ENCODE peak calls at places on chromosomes 12 and 14, in six cellular contexts. One of them, this sample, is unnamed.

GRCh38 chr14:30243805-30244204 is 315.2 kb upstream of the G2E3 start:
- DNase-seq in CD4-positive, alpha-beta T cell: no peak
- DNase-seq in tibial nerve: no peak
- DNase-seq in testis: no peak
- DNase-seq in prostate gland: no peak
- DNase-seq in AG04450: peak; percentile 20
- DNase-seq in this sample: peak; percentile 47

GRCh38 chr14:19800282-19801117 is 3.1 kb upstream of the OR4N2 start:
- DNase-seq in AG04450: no peak
- DNase-seq in tibial nerve: no peak
- DNase-seq in CD4-positive, alpha-beta T cell: no peak
- DNase-seq in testis: no peak
- DNase-seq in prostate gland: no peak
- DNase-seq in this sample: no peak

GRCh38 chr14:105010106-105010505 is 10.8 kb downstream of the CDCA4 start:
- DNase-seq in CD4-positive, alpha-beta T cell: no peak
- DNase-seq in tibial nerve: no peak
- DNase-seq in prostate gland: no peak
- DNase-seq in AG04450: no peak
- DNase-seq in testis: no peak
- DNase-seq in this sample: no peak

GRCh38 chr12:93879476-93880376 is 202.6 kb downstream of the CRADD start:
- DNase-seq in testis: no peak
- DNase-seq in prostate gland: no peak
- DNase-seq in CD4-positive, alpha-beta T cell: no peak
- DNase-seq in AG04450: peak; percentile 68
- DNase-seq in tibial nerve: no peak
- DNase-seq in this sample: peak; percentile 97

GRCh38 chr12:26276709-26277108 is 81.3 kb downstream of the SSPN start:
- DNase-seq in AG04450: no peak
- DNase-seq in testis: no peak
- DNase-seq in CD4-positive, alpha-beta T cell: no peak
- DNase-seq in tibial nerve: no peak
- DNase-seq in prostate gland: no peak
- DNase-seq in this sample: peak; percentile 42

GRCh38 chr12:62434504-62435336 is 31.9 kb upstream of the MON2 start:
- DNase-seq in AG04450: no peak
- DNase-seq in CD4-positive, alpha-beta T cell: no peak
- DNase-seq in tibial nerve: no peak
- DNase-seq in prostate gland: peak; percentile 40
- DNase-seq in testis: peak; percentile 16
- DNase-seq in this sample: no peak

GRCh38 chr14:103393687-103394626 is 8.7 kb downstream of the MARK3 start:
- DNase-seq in testis: peak; percentile 56
- DNase-seq in AG04450: no peak
- DNase-seq in prostate gland: no peak
- DNase-seq in tibial nerve: no peak
- DNase-seq in CD4-positive, alpha-beta T cell: no peak
- DNase-seq in this sample: peak; percentile 42

GRCh38 chr14:86543531-86543930 is 1013.6 kb downstream of the FLRT2 start:
- DNase-seq in CD4-positive, alpha-beta T cell: no peak
- DNase-seq in AG04450: no peak
- DNase-seq in prostate gland: no peak
- DNase-seq in testis: no peak
- DNase-seq in tibial nerve: no peak
- DNase-seq in this sample: no peak

GRCh38 chr12:52209321-52209720 is 17.5 kb upstream of the KRT80 start:
- DNase-seq in prostate gland: no peak
- DNase-seq in testis: no peak
- DNase-seq in tibial nerve: peak; percentile 1
- DNase-seq in AG04450: no peak
- DNase-seq in CD4-positive, alpha-beta T cell: no peak
- DNase-seq in this sample: no peak

GRCh38 chr14:69592923-69593677 is 18.3 kb upstream of the SUSD6 start:
- DNase-seq in AG04450: peak; percentile 70
- DNase-seq in testis: peak; percentile 54
- DNase-seq in tibial nerve: peak; percentile 46
- DNase-seq in CD4-positive, alpha-beta T cell: no peak
- DNase-seq in prostate gland: no peak
- DNase-seq in this sample: peak; percentile 57

GRCh38 chr14:90050271-90050670 is 11.5 kb upstream of the KCNK13 start:
- DNase-seq in testis: no peak
- DNase-seq in tibial nerve: no peak
- DNase-seq in AG04450: no peak
- DNase-seq in prostate gland: no peak
- DNase-seq in CD4-positive, alpha-beta T cell: no peak
- DNase-seq in this sample: no peak

GRCh38 chr12:98737327-98737722 is 92.2 kb downstream of the APAF1 start:
- DNase-seq in AG04450: no peak
- DNase-seq in prostate gland: no peak
- DNase-seq in tibial nerve: no peak
- DNase-seq in testis: no peak
- DNase-seq in CD4-positive, alpha-beta T cell: no peak
- DNase-seq in this sample: no peak

GRCh38 chr14:62696261-62696968 is 348.8 kb downstream of the KCNH5 start:
- DNase-seq in AG04450: no peak
- DNase-seq in testis: no peak
- DNase-seq in prostate gland: no peak
- DNase-seq in CD4-positive, alpha-beta T cell: no peak
- DNase-seq in tibial nerve: no peak
- DNase-seq in this sample: no peak

GRCh38 chr14:62691613-62692489 is 353.4 kb downstream of the KCNH5 start:
- DNase-seq in CD4-positive, alpha-beta T cell: no peak
- DNase-seq in testis: no peak
- DNase-seq in AG04450: peak; percentile 88
- DNase-seq in prostate gland: peak; percentile 86
- DNase-seq in tibial nerve: no peak
- DNase-seq in this sample: peak; percentile 98

GRCh38 chr14:62694075-62694474 is 351.2 kb downstream of the KCNH5 start:
- DNase-seq in prostate gland: no peak
- DNase-seq in testis: no peak
- DNase-seq in CD4-positive, alpha-beta T cell: no peak
- DNase-seq in AG04450: peak; percentile 97
- DNase-seq in tibial nerve: no peak
- DNase-seq in this sample: peak; percentile 99

GRCh38 chr14:62692490-62693106 is 352.7 kb downstream of the KCNH5 start:
- DNase-seq in CD4-positive, alpha-beta T cell: no peak
- DNase-seq in tibial nerve: no peak
- DNase-seq in testis: no peak
- DNase-seq in prostate gland: no peak
- DNase-seq in AG04450: no peak
- DNase-seq in this sample: peak; percentile 68

DNA sequence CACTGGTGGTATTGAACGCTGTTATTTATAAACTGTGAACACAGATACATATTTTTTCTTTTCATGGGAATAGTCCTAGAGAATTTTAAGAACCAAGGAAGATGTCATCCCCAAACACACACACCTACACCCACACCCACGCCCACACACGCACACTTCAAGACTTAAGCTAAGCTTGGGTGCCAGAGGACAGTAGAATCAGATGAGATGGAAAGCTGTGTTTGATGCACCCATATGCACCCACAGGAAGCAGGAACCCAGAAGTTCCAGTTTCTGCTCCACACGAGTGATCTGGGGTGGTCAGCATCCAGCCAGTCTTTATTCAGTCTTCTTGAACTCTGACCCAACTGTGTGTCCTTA is 348.3 kb downstream of the KCNH5 start:
- DNase-seq in testis: no peak
- DNase-seq in tibial nerve: no peak
- DNase-seq in prostate gland: no peak
- DNase-seq in CD4-positive, alpha-beta T cell: no peak
- DNase-seq in AG04450: no peak
- DNase-seq in this sample: no peak
- H3K27ac ChIP-seq in testis: no peak overlapping the region
- H3K27ac ChIP-seq in tibial nerve: no peak overlapping the region
- H3K27ac ChIP-seq in prostate gland: no peak overlapping the region
- H3K27ac ChIP-seq in CD4-positive, alpha-beta T cell: no peak overlapping the region
- H3K27ac ChIP-seq in AG04450: no peak overlapping the region
- H3K27ac ChIP-seq in this sample: no peak overlapping the region

GRCh38 chr14:50830932-50831703 is at the start of gene NIN:
- DNase-seq in CD4-positive, alpha-beta T cell: peak; percentile 76
- DNase-seq in testis: peak; percentile 59
- DNase-seq in prostate gland: peak; percentile 60
- DNase-seq in AG04450: no peak
- DNase-seq in tibial nerve: peak; percentile 54
- DNase-seq in this sample: peak; percentile 58

GRCh38 chr14:50830044-50830931 is 674 bp downstream of the NIN start:
- DNase-seq in tibial nerve: no peak
- DNase-seq in AG04450: no peak
- DNase-seq in prostate gland: peak; percentile 29
- DNase-seq in CD4-positive, alpha-beta T cell: peak; percentile 65
- DNase-seq in testis: peak; percentile 34
- DNase-seq in this sample: peak; percentile 34

GRCh38 chr14:50829472-50830043 is 1.4 kb downstream of the NIN start:
- DNase-seq in tibial nerve: no peak
- DNase-seq in AG04450: no peak
- DNase-seq in prostate gland: no peak
- DNase-seq in CD4-positive, alpha-beta T cell: no peak
- DNase-seq in testis: no peak
- DNase-seq in this sample: no peak

GRCh38 chr14:50832935-50833607 is 2.1 kb upstream of the NIN start:
- DNase-seq in testis: no peak
- DNase-seq in AG04450: no peak
- DNase-seq in prostate gland: no peak
- DNase-seq in CD4-positive, alpha-beta T cell: no peak
- DNase-seq in tibial nerve: no peak
- DNase-seq in this sample: no peak

GRCh38 chr14:50831704-50832130 is 755 bp upstream of the NIN start:
- DNase-seq in tibial nerve: no peak
- DNase-seq in testis: no peak
- DNase-seq in AG04450: no peak
- DNase-seq in prostate gland: no peak
- DNase-seq in CD4-positive, alpha-beta T cell: no peak
- DNase-seq in this sample: no peak
- H3K27ac ChIP-seq in tibial nerve: peak overlapping the region; percentile 96
- H3K27ac ChIP-seq in testis: peak overlapping the region; percentile 85
- H3K27ac ChIP-seq in AG04450: no peak overlapping the region
- H3K27ac ChIP-seq in prostate gland: peak overlapping the region; percentile 87
- H3K27ac ChIP-seq in CD4-positive, alpha-beta T cell: peak overlapping the region; percentile 88
- H3K27ac ChIP-seq in this sample: peak overlapping the region; percentile 49

GRCh38 chr14:50006141-50006540 is 110.2 kb downstream of the VCPKMT start:
- DNase-seq in prostate gland: no peak
- DNase-seq in tibial nerve: no peak
- DNase-seq in AG04450: no peak
- DNase-seq in testis: no peak
- DNase-seq in CD4-positive, alpha-beta T cell: no peak
- DNase-seq in this sample: no peak
- H3K27ac ChIP-seq in prostate gland: no peak overlapping the region
- H3K27ac ChIP-seq in tibial nerve: no peak overlapping the region
- H3K27ac ChIP-seq in AG04450: no peak overlapping the region
- H3K27ac ChIP-seq in testis: no peak overlapping the region
- H3K27ac ChIP-seq in CD4-positive, alpha-beta T cell: no peak overlapping the region
- H3K27ac ChIP-seq in this sample: no peak overlapping the region

GRCh38 chr14:93267149-93267711 is 60.2 kb downstream of the UBR7 start:
- DNase-seq in prostate gland: no peak
- DNase-seq in AG04450: no peak
- DNase-seq in testis: no peak
- DNase-seq in CD4-positive, alpha-beta T cell: no peak
- DNase-seq in tibial nerve: no peak
- DNase-seq in this sample: no peak

GRCh38 chr14:93266127-93266526 is 59.1 kb downstream of the UBR7 start:
- DNase-seq in AG04450: no peak
- DNase-seq in testis: no peak
- DNase-seq in CD4-positive, alpha-beta T cell: no peak
- DNase-seq in tibial nerve: no peak
- DNase-seq in prostate gland: no peak
- DNase-seq in this sample: no peak

GRCh38 chr14:93271111-93271510 is 61.7 kb downstream of the BTBD7 start:
- DNase-seq in CD4-positive, alpha-beta T cell: no peak
- DNase-seq in prostate gland: no peak
- DNase-seq in AG04450: no peak
- DNase-seq in testis: no peak
- DNase-seq in tibial nerve: no peak
- DNase-seq in this sample: no peak

GRCh38 chr14:93268406-93268805 is 61.4 kb downstream of the UBR7 start:
- DNase-seq in testis: no peak
- DNase-seq in tibial nerve: no peak
- DNase-seq in CD4-positive, alpha-beta T cell: no peak
- DNase-seq in prostate gland: no peak
- DNase-seq in AG04450: no peak
- DNase-seq in this sample: no peak

DNA sequence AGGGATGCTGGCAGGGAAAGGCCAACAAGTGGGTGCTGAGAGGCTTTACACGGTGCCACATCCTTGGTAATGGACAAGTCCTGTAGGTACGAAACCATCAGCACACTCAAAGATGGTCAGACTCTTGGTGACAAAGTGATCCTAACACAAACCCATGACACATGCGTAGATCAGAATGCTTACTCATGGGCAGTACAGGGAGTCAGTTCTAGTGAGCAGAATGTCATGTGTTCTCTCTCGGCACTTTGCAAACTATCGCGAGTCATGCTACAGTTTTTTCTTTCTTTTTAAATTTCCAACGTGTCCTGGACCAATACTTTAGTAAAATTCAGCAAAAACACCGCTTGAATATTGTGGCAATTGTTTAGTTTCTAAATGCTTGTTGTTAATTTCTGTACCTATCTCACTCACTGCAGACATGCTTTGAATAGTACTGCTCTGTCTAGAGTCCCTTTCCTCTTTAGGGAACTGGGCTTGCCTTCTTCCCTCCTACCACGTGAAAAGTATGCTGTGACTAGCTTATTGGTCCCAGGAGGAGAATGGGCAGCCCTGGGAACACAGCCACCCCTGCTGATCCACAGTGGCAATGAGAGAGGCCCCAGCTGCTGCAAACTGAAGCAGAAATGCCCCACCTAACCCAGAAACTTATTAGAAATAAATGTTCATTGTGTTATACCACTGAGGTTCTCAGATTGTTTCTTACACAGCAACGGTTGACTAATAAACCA is 62.4 kb downstream of the UBR7 start:
- DNase-seq in CD4-positive, alpha-beta T cell: no peak
- DNase-seq in prostate gland: no peak
- DNase-seq in testis: no peak
- DNase-seq in AG04450: peak; percentile 38
- DNase-seq in tibial nerve: no peak
- DNase-seq in this sample: peak; percentile 73
- H3K27ac ChIP-seq in CD4-positive, alpha-beta T cell: no peak overlapping the region
- H3K27ac ChIP-seq in prostate gland: no peak overlapping the region
- H3K27ac ChIP-seq in testis: no peak overlapping the region
- H3K27ac ChIP-seq in AG04450: peak overlapping the region; percentile 82
- H3K27ac ChIP-seq in tibial nerve: no peak overlapping the region
- H3K27ac ChIP-seq in this sample: peak overlapping the region; percentile 60

DNA sequence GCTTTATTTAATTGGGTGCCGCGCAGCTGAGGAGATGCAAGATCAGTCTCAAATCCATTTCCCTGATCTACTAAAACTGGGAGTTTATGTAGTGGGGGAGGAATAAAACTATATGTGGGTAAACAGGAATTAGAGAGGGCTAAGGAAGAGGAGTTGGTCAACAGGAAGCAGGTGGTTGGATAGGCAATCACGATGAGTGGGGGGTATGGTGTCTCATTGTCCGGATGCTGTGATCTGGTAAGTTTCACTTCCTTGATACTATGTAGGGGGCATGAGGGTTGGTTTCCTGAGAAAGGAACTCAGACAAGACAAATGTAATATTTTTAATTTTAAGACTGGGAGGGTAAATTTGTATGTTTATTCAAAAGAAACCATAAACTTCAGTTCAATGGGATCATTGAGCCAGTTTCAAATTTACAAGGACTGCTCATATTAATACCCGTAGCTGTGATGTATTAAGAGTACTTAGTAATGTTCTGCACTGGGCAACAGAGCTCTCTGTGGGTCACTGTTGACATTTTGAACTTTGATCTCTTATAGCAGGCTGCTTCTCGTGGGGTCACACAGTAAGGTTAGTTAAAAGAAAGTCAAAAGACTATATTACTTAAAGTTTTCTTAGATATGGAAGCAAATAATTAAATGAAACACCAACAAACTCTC is 786.2 kb upstream of the FBXO33 start:
- DNase-seq in testis: no peak
- DNase-seq in AG04450: no peak
- DNase-seq in prostate gland: no peak
- DNase-seq in CD4-positive, alpha-beta T cell: no peak
- DNase-seq in tibial nerve: no peak
- DNase-seq in this sample: no peak
- H3K27ac ChIP-seq in testis: no peak overlapping the region
- H3K27ac ChIP-seq in AG04450: no peak overlapping the region
- H3K27ac ChIP-seq in prostate gland: no peak overlapping the region
- H3K27ac ChIP-seq in CD4-positive, alpha-beta T cell: no peak overlapping the region
- H3K27ac ChIP-seq in tibial nerve: no peak overlapping the region
- H3K27ac ChIP-seq in this sample: no peak overlapping the region